ENCODE peak calls at places on chromosome 9, in five cellular contexts. A, M, W, U and Z are unnamed samples.
A peak's percentile ranks its signal among the peaks of the same experiment; 100 is the strongest.

GRCh38 chr9:113649054-113649453 is 185.5 kb downstream of the RGS3 start:
- DNase-seq in A (peak; percentile 86), M (peak; percentile 57), W (no peak), U (no peak), Z (no peak)

GRCh38 chr9:99873531-99873930 is 32.9 kb upstream of the STX17 start:
- DNase-seq in A (peak; percentile 47), M (peak; percentile 85), W (peak; percentile 86), U (no peak), Z (peak; percentile 78)

GRCh38 chr9:76558465-76558864 is 99.5 kb downstream of the GCNT1 start:
- DNase-seq in A (no peak), M (no peak), W (no peak), U (no peak), Z (peak; percentile 38)

GRCh38 chr9:38214441-38214840 is 145.4 kb upstream of the SHB start:
- DNase-seq in A (no peak), M (no peak), W (no peak), U (no peak), Z (no peak)

GRCh38 chr9:98230354-98230753 is 25.1 kb downstream of the TBC1D2 start:
- DNase-seq in A (no peak), M (no peak), W (no peak), U (no peak), Z (no peak)

GRCh38 chr9:4879098-4879497 is 86.4 kb downstream of the RCL1 start:
- DNase-seq in A (no peak), M (no peak), W (no peak), U (no peak), Z (no peak)

GRCh38 chr9:137550241-137550621 is at the start of gene PNPLA7:
- DNase-seq in A (peak; percentile 62), M (peak; percentile 43), W (peak; percentile 63), U (peak; percentile 54), Z (peak; percentile 85)

GRCh38 chr9:15280647-15281046 is 26.4 kb downstream of the TTC39B start:
- DNase-seq in A (no peak), M (no peak), W (no peak), U (no peak), Z (no peak)

GRCh38 chr9:129436751-129437625 is 183.9 kb downstream of the C9orf50 start:
- DNase-seq in A (peak; percentile 43), M (peak; percentile 57), W (no peak), U (no peak), Z (peak; percentile 70)

GRCh38 chr9:128625391-128626145 is 31.1 kb downstream of the DYNC2I2 start:
- DNase-seq in A (peak; percentile 61), M (no peak), W (no peak), U (no peak), Z (no peak)

GRCh38 chr9:113154471-113154870 is 3.7 kb downstream of the SLC31A2 start:
- DNase-seq in A (peak; percentile 58), M (peak; percentile 79), W (peak; percentile 76), U (no peak), Z (peak; percentile 68)

GRCh38 chr9:84393266-84393905 is 52.8 kb upstream of the SLC28A3 start:
- DNase-seq in A (no peak), M (no peak), W (no peak), U (no peak), Z (no peak)

GRCh38 chr9:106393226-106393625 is 469.7 kb upstream of the ZNF462 start:
- DNase-seq in A (no peak), M (no peak), W (no peak), U (no peak), Z (no peak)

GRCh38 chr9:133938086-133938485 is 54.0 kb downstream of the VAV2 start:
- DNase-seq in A (no peak), M (no peak), W (no peak), U (no peak), Z (no peak)

DNA sequence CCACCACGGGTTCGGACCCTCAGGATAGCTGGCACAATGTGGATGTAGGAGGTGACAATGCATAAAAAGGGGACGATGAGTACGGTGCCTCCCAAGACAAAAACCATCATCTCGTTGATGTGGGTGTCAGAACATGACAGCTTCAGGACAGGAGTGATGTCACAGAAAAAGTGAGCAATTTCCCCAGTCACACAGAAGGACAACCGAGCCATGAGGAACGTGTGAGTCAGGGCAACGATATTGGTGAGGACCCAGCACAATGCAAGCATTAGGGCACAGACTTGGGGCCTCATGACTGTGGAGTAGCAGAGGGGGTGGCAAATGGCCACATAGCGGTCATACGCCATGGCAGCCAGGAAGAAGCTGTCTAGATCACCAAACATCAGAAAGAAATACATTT is 491 bp downstream of the OR1N1 start:
- DNase-seq in A (no peak), M (no peak), W (no peak), U (no peak), Z (no peak)
- H3K4me3 ChIP-seq in A (no peak overlapping the region), M (no peak overlapping the region), W (no peak overlapping the region), U (no peak overlapping the region), Z (no peak overlapping the region)

GRCh38 chr9:116689117-116689516 is 2.0 kb downstream of the TRIM32 start:
- DNase-seq in A (no peak), M (no peak), W (no peak), U (no peak), Z (no peak)
- H3K4me3 ChIP-seq in A (no peak overlapping the region), M (no peak overlapping the region), W (no peak overlapping the region), U (no peak overlapping the region), Z (no peak overlapping the region)

GRCh38 chr9:130756037-130756436 is 62.5 kb downstream of the EXOSC2 start:
- DNase-seq in A (no peak), M (no peak), W (no peak), U (no peak), Z (peak; percentile 23)
- H3K4me3 ChIP-seq in A (no peak overlapping the region), M (no peak overlapping the region), W (no peak overlapping the region), U (no peak overlapping the region), Z (no peak overlapping the region)

GRCh38 chr9:94128580-94128979 is 44.3 kb downstream of the PTPDC1 start:
- DNase-seq in A (no peak), M (no peak), W (no peak), U (no peak), Z (no peak)

GRCh38 chr9:94127806-94128205 is 43.5 kb downstream of the PTPDC1 start:
- DNase-seq in A (no peak), M (no peak), W (no peak), U (no peak), Z (no peak)

GRCh38 chr9:94120854-94121376 is 36.7 kb downstream of the PTPDC1 start:
- DNase-seq in A (no peak), M (no peak), W (no peak), U (no peak), Z (no peak)

GRCh38 chr9:94126844-94127243 is 42.6 kb downstream of the PTPDC1 start:
- DNase-seq in A (no peak), M (no peak), W (no peak), U (no peak), Z (no peak)
- H3K4me3 ChIP-seq in A (no peak overlapping the region), M (no peak overlapping the region), W (no peak overlapping the region), U (no peak overlapping the region), Z (no peak overlapping the region)

DNA sequence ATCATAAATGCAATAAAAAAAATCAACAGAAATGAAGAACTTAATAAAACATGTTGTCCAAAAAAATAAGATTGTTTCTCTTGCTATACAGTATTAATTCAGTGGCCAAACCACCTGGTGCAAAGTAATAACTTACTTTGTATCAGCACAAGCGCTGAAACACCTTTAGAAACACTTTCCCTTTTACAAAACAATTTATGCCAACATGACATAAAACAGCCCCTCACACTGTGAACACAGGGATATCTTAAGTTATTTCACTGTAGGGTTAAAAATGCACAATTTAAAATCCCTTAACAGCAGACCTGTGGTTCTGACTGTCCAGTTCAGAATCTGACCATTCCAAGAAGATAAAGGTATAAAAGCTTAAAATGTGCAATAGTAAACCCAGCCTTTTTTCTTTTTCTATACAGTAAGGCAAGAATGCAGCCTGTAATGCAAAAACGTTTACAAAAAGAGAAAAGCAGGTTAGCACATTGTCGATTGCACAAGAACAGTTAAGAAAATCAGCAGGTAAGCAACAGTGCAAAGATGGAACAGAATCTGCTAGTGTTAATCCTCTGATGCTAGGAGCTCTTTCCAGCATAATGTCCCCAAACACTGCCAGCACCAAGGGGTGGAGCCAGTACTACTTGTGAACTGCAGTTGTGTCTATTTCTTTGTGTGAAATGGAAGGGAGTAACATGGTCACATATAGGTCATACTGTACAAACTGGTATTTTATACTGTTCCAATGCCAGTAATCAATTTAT is 21.6 kb downstream of the RAB14 start:
- DNase-seq in A (no peak), M (no peak), W (no peak), U (no peak), Z (no peak)
- H3K4me3 ChIP-seq in A (no peak overlapping the region), M (no peak overlapping the region), W (no peak overlapping the region), U (no peak overlapping the region), Z (no peak overlapping the region)